ENCODE peak calls at places on chromosomes 7 and 10, in ten cellular contexts. T is GM23248, B is suprapubic skin, N is upper lobe of right lung, L is adrenal gland, U is OCI-LY7, Q is A549, M is psoas muscle, E is lower lobe of right lung, R is thoracic aorta. S is an unnamed sample.

GRCh38 chr7:140435252-140435895 is 31.5 kb downstream of the RAB19 start:
- DNase-seq in T (no peak), B (no peak), N (peak; percentile 64), L (no peak), U (no peak), Q (no peak), M (no peak), E (no peak), R (no peak), S (peak; percentile 20)

GRCh38 chr7:55509322-55509721 is 63.0 kb downstream of the VOPP1 start:
- DNase-seq in T (peak; percentile 58), B (no peak), N (no peak), L (peak; percentile 29), U (no peak), Q (no peak), M (no peak), E (no peak), R (no peak), S (no peak)

GRCh38 chr7:93902777-93903423 is 3.5 kb upstream of the GNGT1 start:
- DNase-seq in T (peak; percentile 51), B (no peak), N (no peak), L (no peak), U (peak; percentile 60), Q (no peak), M (no peak), E (no peak), R (no peak), S (no peak)

GRCh38 chr7:1331576-1332467 is 99.2 kb downstream of the UNCX start:
- DNase-seq in T (no peak), B (no peak), N (no peak), L (no peak), U (no peak), Q (no peak), M (peak; percentile 5), E (peak; percentile 25), R (no peak), S (no peak)

GRCh38 chr7:105807363-105807762 is 69.0 kb downstream of the ATXN7L1 start:
- DNase-seq in T (no peak), B (no peak), N (no peak), L (no peak), U (no peak), Q (no peak), M (no peak), E (no peak), R (no peak), S (no peak)

GRCh38 chr10:12349628-12350166 is 350 bp downstream of the CAMK1D start:
- DNase-seq in T (no peak), B (no peak), N (peak; percentile 66), L (no peak), U (no peak), Q (no peak), M (no peak), E (no peak), R (no peak), S (peak; percentile 21)

GRCh38 chr10:132107947-132108877 is 42.5 kb downstream of the JAKMIP3 start:
- DNase-seq in T (no peak), B (no peak), N (no peak), L (peak; percentile 7), U (no peak), Q (no peak), M (no peak), E (peak; percentile 35), R (no peak), S (no peak)

GRCh38 chr10:110617455-110618162 is 26.5 kb upstream of the RBM20 start:
- DNase-seq in T (no peak), B (no peak), N (no peak), L (no peak), U (peak; percentile 31), Q (no peak), M (no peak), E (no peak), R (no peak), S (no peak)

GRCh38 chr10:29957887-29958330 is 101.5 kb downstream of the JCAD start:
- DNase-seq in T (no peak), B (no peak), N (no peak), L (peak; percentile 74), U (no peak), Q (no peak), M (peak; percentile 70), E (peak; percentile 50), R (peak; percentile 51), S (peak; percentile 85)

GRCh38 chr10:121324678-121325213 is 273.5 kb downstream of the FGFR2 start:
- DNase-seq in T (no peak), B (no peak), N (no peak), L (no peak), U (no peak), Q (peak; percentile 23), M (no peak), E (no peak), R (no peak), S (no peak)

DNA sequence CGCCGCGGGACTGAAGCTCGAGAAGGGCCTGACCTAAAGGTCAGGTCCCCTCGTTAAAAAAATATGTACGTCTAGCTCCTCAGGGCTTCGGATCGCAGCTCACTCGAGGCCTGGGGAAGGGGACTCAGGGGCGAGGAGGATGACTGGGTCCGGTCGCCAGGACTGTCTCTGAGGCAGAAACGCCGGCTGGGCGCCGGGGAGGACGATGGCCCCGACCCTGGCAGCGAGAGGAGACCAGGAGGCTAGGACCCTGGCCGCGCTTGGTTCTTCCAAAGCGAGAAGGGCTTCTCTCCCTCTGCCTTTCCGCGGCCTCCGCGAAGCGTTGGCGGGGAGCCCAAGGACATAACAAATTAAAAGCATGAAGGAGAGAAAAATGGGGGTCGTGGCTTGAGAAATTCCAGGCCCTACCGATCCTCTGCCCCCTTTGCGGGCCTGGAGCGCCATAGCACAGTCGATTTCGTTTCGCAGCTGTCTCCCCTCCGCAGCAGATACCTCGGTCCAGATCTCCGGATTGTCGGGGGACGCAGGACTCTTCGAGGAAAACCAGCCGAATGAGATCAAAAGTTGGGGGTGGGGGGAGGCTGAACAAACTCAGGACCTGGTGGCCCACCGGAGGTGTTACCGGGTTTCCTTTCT is 3.1 kb downstream of the NKX2-3 start:
- DNase-seq in T (no peak), B (no peak), N (no peak), L (no peak), U (no peak), Q (no peak), M (no peak), E (no peak), R (no peak), S (no peak)
- H3K4me1 ChIP-seq in T (no peaks in the 10 kb centered on the region), B (peaks cover 60% of the 10 kb centered on the region), N (peaks cover 31% of the 10 kb centered on the region), L (peaks cover 16% of the 10 kb centered on the region), U (no peaks in the 10 kb centered on the region), Q (peaks cover 7% of the 10 kb centered on the region), M (peaks cover 34% of the 10 kb centered on the region), E (peaks cover 45% of the 10 kb centered on the region), R (peaks cover 38% of the 10 kb centered on the region), S (peaks cover 8% of the 10 kb centered on the region)

DNA sequence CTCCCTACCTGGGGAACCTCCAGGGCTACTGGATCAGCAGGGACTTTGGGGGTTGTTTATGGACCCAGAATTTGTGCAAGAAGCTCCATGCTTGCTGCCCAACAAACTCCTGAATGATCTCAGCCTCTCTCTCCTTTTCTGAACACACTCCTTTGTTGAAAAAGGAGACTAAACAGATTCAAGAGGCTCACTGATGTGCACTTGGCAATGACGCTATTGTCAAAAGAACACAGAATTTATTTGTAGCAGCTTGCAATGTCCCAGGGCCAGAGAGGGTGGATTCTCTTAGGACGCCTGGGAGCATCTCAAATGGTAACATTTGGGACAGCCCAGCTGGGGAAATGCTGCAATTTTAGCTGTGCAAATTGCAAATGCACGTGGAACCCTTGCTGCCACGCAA is 79.9 kb downstream of the GPR26 start:
- DNase-seq in T (no peak), B (no peak), N (no peak), L (no peak), U (no peak), Q (no peak), M (no peak), E (no peak), R (no peak), S (no peak)
- H3K9me3 ChIP-seq in T (no peaks in the 10 kb centered on the region), B (no peaks in the 10 kb centered on the region), N (no peaks in the 10 kb centered on the region), L (no peaks in the 10 kb centered on the region), U (no peaks in the 10 kb centered on the region), Q (no peaks in the 10 kb centered on the region), M (no peaks in the 10 kb centered on the region), E (no peaks in the 10 kb centered on the region), R (no peaks in the 10 kb centered on the region), S (peaks cover 4% of the 10 kb centered on the region)

GRCh38 chr7:98511175-98511574 is 105.9 kb upstream of the NPTX2 start:
- DNase-seq in T (no peak), B (no peak), N (no peak), L (no peak), U (no peak), Q (no peak), M (no peak), E (no peak), R (no peak), S (no peak)

GRCh38 chr7:98509836-98510235 is 107.2 kb upstream of the NPTX2 start:
- DNase-seq in T (no peak), B (no peak), N (no peak), L (no peak), U (no peak), Q (no peak), M (no peak), E (no peak), R (no peak), S (no peak)

DNA sequence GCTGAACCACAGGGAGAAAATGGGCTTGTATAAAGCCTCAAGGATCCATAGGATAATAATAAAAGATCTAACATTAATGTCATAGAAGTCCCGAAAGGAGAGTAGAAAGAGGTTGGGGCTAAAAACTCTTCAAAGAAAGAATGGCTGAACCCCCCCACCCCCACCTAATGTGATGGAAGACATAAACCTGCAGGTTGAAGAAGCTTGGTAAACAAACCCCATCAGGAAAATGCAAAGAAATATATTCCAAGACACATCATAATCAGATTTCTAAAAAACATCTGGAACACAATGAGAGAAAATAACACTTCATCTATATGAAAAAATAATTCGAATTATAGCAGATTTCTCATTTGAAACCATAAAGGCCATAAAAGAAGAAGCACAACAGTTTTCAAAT is 105.6 kb upstream of the BAIAP2L1 start:
- DNase-seq in T (no peak), B (no peak), N (no peak), L (no peak), U (no peak), Q (no peak), M (no peak), E (no peak), R (no peak), S (no peak)
- H3K4me3 ChIP-seq in T (no peak overlapping the region), B (no peak overlapping the region), N (no peak overlapping the region), L (no peak overlapping the region), U (no peak overlapping the region), Q (no peak overlapping the region), M (no peak overlapping the region), E (no peak overlapping the region), R (no peak overlapping the region), S (no peak overlapping the region)

GRCh38 chr7:134855467-134855866 is 76.0 kb downstream of the CALD1 start:
- DNase-seq in T (peak; percentile 35), B (no peak), N (no peak), L (no peak), U (no peak), Q (no peak), M (no peak), E (no peak), R (no peak), S (peak; percentile 70)
- H3K4me1 ChIP-seq in T (peaks cover 29% of the 10 kb centered on the region), B (peaks cover 34% of the 10 kb centered on the region), N (no peaks in the 10 kb centered on the region), L (peaks cover 3% of the 10 kb centered on the region), U (peaks cover 6% of the 10 kb centered on the region), Q (peaks cover 8% of the 10 kb centered on the region), M (peaks cover 5% of the 10 kb centered on the region), E (peaks cover 25% of the 10 kb centered on the region), R (peaks cover 92% of the 10 kb centered on the region), S (peaks cover 15% of the 10 kb centered on the region)

GRCh38 chr10:18567343-18567856 is 84.0 kb downstream of the NSUN6 start:
- DNase-seq in T (no peak), B (no peak), N (no peak), L (no peak), U (no peak), Q (no peak), M (no peak), E (no peak), R (no peak), S (no peak)
- H3K9me3 ChIP-seq in T (no peaks in the 10 kb centered on the region), B (peaks cover 14% of the 10 kb centered on the region), N (no peaks in the 10 kb centered on the region), L (no peaks in the 10 kb centered on the region), U (peaks cover 29% of the 10 kb centered on the region), Q (peaks cover 23% of the 10 kb centered on the region), M (peaks cover 21% of the 10 kb centered on the region), E (peaks cover 5% of the 10 kb centered on the region), R (no peaks in the 10 kb centered on the region), S (no peaks in the 10 kb centered on the region)

S was measured in right cardiac atrium.